ENCODE peak calls at places on chromosomes 1 and 21, in five cellular contexts. H is iris pigment epithelial cell; Y is left lobe of liver; B is A172; X is activated CD4-positive, alpha-beta T cell treated with anti-CD3 and anti-CD28 coated beads for 4 hours. G is an unnamed sample.

GRCh38 chr1:1630965-1631792 is 794 bp upstream of the MMP23B start:
- DNase-seq in H (no peak), Y (peak), B (no peak), X (no peak), G (no peak)

GRCh38 chr1:82485591-82486369 is 685.0 kb downstream of the ADGRL2 start:
- DNase-seq in H (peak), Y (no peak), B (peak), X (no peak), G (peak)

GRCh38 chr1:15542685-15543588 is 16.3 kb downstream of the DNAJC16 start:
- DNase-seq in H (no peak), Y (no peak), B (no peak), X (no peak), G (no peak)

GRCh38 chr1:5980314-5981008 is 11.8 kb downstream of the NPHP4 start:
- DNase-seq in H (peak), Y (no peak), B (peak), X (no peak), G (peak)

GRCh38 chr1:9592510-9593075 is 3.9 kb downstream of the TMEM201 start:
- DNase-seq in H (no peak), Y (no peak), B (no peak), X (no peak), G (no peak)

GRCh38 chr1:235402457-235403200 is 35.4 kb downstream of the TBCE start:
- DNase-seq in H (no peak), Y (peak), B (peak), X (no peak), G (no peak)

GRCh38 chr1:155396874-155397476 is 76.3 kb downstream of the RUSC1 start:
- DNase-seq in H (no peak), Y (no peak), B (no peak), X (no peak), G (peak)

GRCh38 chr1:230824571-230825060 is 43.7 kb downstream of the C1orf198 start:
- DNase-seq in H (no peak), Y (no peak), B (peak), X (no peak), G (peak)

GRCh38 chr1:113875714-113876113 is 4.2 kb upstream of the PTPN22 start:
- DNase-seq in H (no peak), Y (no peak), B (no peak), X (no peak), G (no peak)

GRCh38 chr1:246157516-246157915 is 349.6 kb downstream of the SMYD3 start:
- DNase-seq in H (no peak), Y (no peak), B (no peak), X (no peak), G (no peak)

GRCh38 chr1:215407575-215407974 is 159.5 kb upstream of the KCTD3 start:
- DNase-seq in H (peak), Y (no peak), B (no peak), X (no peak), G (no peak)

GRCh38 chr1:183255073-183255472 is 69.0 kb downstream of the LAMC2 start:
- DNase-seq in H (no peak), Y (no peak), B (no peak), X (no peak), G (no peak)

GRCh38 chr1:245802941-245803665 is 648.3 kb downstream of the KIF26B start:
- DNase-seq in H (no peak), Y (no peak), B (peak), X (no peak), G (no peak)

GRCh38 chr1:248838357-248839167 is 538 bp downstream of the ZNF672 start:
- DNase-seq in H (peak), Y (peak), B (peak), X (peak), G (peak)

GRCh38 chr1:93692451-93692861 is 10.8 kb upstream of the BCAR3 start:
- DNase-seq in H (peak), Y (no peak), B (peak), X (no peak), G (peak)

GRCh38 chr1:92953491-92953890 is 7.8 kb downstream of the DIPK1A start:
- DNase-seq in H (no peak), Y (no peak), B (no peak), X (peak), G (no peak)

GRCh38 chr1:168362991-168363390 is 82.3 kb downstream of the TBX19 start:
- DNase-seq in H (no peak), Y (no peak), B (no peak), X (peak), G (no peak)

GRCh38 chr1:114423455-114423854 is 87.5 kb downstream of the TRIM33 start:
- DNase-seq in H (no peak), Y (no peak), B (no peak), X (no peak), G (no peak)

GRCh38 chr1:3366181-3367051 is 88.0 kb upstream of the ARHGEF16 start:
- DNase-seq in H (peak), Y (no peak), B (no peak), X (no peak), G (no peak)

GRCh38 chr1:41608242-41608641 is 123.8 kb upstream of the EDN2 start:
- DNase-seq in H (peak), Y (no peak), B (no peak), X (no peak), G (no peak)

GRCh38 chr1:47411441-47411840 is 4.6 kb upstream of the FOXE3 start:
- DNase-seq in H (peak), Y (no peak), B (no peak), X (no peak), G (no peak)

GRCh38 chr1:57026942-57027341 is 61.1 kb upstream of the C8B start:
- DNase-seq in H (no peak), Y (no peak), B (no peak), X (no peak), G (no peak)

GRCh38 chr1:162035241-162035640 is 11.6 kb upstream of the OLFML2B start:
- DNase-seq in H (peak), Y (no peak), B (peak), X (no peak), G (no peak)

GRCh38 chr1:15328785-15329480 is 80.8 kb upstream of the EFHD2 start:
- DNase-seq in H (peak), Y (peak), B (no peak), X (no peak), G (peak)

GRCh38 chr1:16208270-16208987 is 4.0 kb downstream of the ARHGEF19 start:
- DNase-seq in H (peak), Y (no peak), B (no peak), X (no peak), G (no peak)

GRCh38 chr1:51070640-51071039 is 31.4 kb upstream of the C1orf185 start:
- DNase-seq in H (peak), Y (no peak), B (peak), X (no peak), G (peak)

GRCh38 chr1:235069577-235070563 is 58.8 kb downstream of the TOMM20 start:
- DNase-seq in H (peak), Y (peak), B (peak), X (no peak), G (peak)

GRCh38 chr1:206633708-206634121 is 1.6 kb upstream of the DYRK3 start:
- DNase-seq in H (peak), Y (no peak), B (peak), X (no peak), G (peak)

GRCh38 chr1:247647864-247648263 is 31.7 kb downstream of the OR13G1 start:
- DNase-seq in H (no peak), Y (no peak), B (no peak), X (no peak), G (no peak)

GRCh38 chr1:84375965-84376910 is 22.0 kb upstream of the DNASE2B start:
- DNase-seq in H (peak), Y (no peak), B (no peak), X (no peak), G (no peak)

GRCh38 chr21:26148834-26149354 is 21.7 kb downstream of the APP start:
- DNase-seq in H (peak), Y (no peak), B (no peak), X (no peak), G (peak)

GRCh38 chr1:3174487-3175247 is 105.7 kb downstream of the PRDM16 start:
- DNase-seq in H (peak), Y (no peak), B (peak), X (no peak), G (no peak)

GRCh38 chr1:155003227-155003765 is 694 bp downstream of the ZBTB7B start:
- DNase-seq in H (peak), Y (peak), B (no peak), X (no peak), G (no peak)

GRCh38 chr1:12324423-12324822 is 94.6 kb downstream of the VPS13D start:
- DNase-seq in H (no peak), Y (no peak), B (no peak), X (no peak), G (no peak)

GRCh38 chr21:42567861-42568260 is 54.2 kb downstream of the SLC37A1 start:
- DNase-seq in H (no peak), Y (peak), B (no peak), X (no peak), G (no peak)

GRCh38 chr1:215083408-215083961 is 948 bp downstream of the KCNK2 start:
- DNase-seq in H (peak), Y (no peak), B (no peak), X (no peak), G (peak)

G was measured in LHCN-M2.